ENCODE peak calls at places on chromosomes 4 and X, in eight cellular contexts. One of them, this sample, is unnamed.

GRCh38 chr4:113884655-113885054 is 94.8 kb downstream of the ARSJ start:
- DNase-seq in AG08395: no peak
- DNase-seq in AG20443: no peak
- DNase-seq in EH: no peak
- DNase-seq in GM19239: no peak
- DNase-seq in lower lobe of right lung: no peak
- DNase-seq in SW 1271: no peak
- DNase-seq in heart left ventricle: no peak
- DNase-seq in this sample: no peak

GRCh38 chr4:21835712-21836111 is 112.9 kb downstream of the KCNIP4 start:
- DNase-seq in SW 1271: no peak
- DNase-seq in EH: no peak
- DNase-seq in heart left ventricle: no peak
- DNase-seq in AG08395: no peak
- DNase-seq in GM19239: no peak
- DNase-seq in lower lobe of right lung: no peak
- DNase-seq in AG20443: no peak
- DNase-seq in this sample: no peak

GRCh38 chr4:31045724-31046318 is 325.7 kb downstream of the PCDH7 start:
- DNase-seq in EH: no peak
- DNase-seq in AG08395: no peak
- DNase-seq in AG20443: no peak
- DNase-seq in lower lobe of right lung: no peak
- DNase-seq in heart left ventricle: no peak
- DNase-seq in GM19239: no peak
- DNase-seq in SW 1271: peak
- DNase-seq in this sample: no peak

GRCh38 chr4:52248836-52249235 is 197.7 kb downstream of the SPATA18 start:
- DNase-seq in AG08395: no peak
- DNase-seq in AG20443: no peak
- DNase-seq in lower lobe of right lung: no peak
- DNase-seq in SW 1271: no peak
- DNase-seq in GM19239: no peak
- DNase-seq in heart left ventricle: no peak
- DNase-seq in EH: no peak
- DNase-seq in this sample: no peak

GRCh38 chr4:85475631-85476233 is 782 bp downstream of the ARHGAP24 start:
- DNase-seq in AG08395: no peak
- DNase-seq in EH: peak
- DNase-seq in GM19239: no peak
- DNase-seq in SW 1271: no peak
- DNase-seq in lower lobe of right lung: peak
- DNase-seq in AG20443: no peak
- DNase-seq in heart left ventricle: peak
- DNase-seq in this sample: peak

GRCh38 chr4:98745372-98745771 is 87.0 kb upstream of the TSPAN5 start:
- DNase-seq in GM19239: no peak
- DNase-seq in AG08395: no peak
- DNase-seq in SW 1271: peak
- DNase-seq in heart left ventricle: no peak
- DNase-seq in lower lobe of right lung: no peak
- DNase-seq in AG20443: peak
- DNase-seq in EH: peak
- DNase-seq in this sample: no peak

GRCh38 chr4:177308125-177308524 is 1.5 kb upstream of the NEIL3 start:
- DNase-seq in EH: peak
- DNase-seq in lower lobe of right lung: no peak
- DNase-seq in SW 1271: no peak
- DNase-seq in AG20443: peak
- DNase-seq in heart left ventricle: no peak
- DNase-seq in GM19239: no peak
- DNase-seq in AG08395: peak
- DNase-seq in this sample: no peak

GRCh38 chr4:17962171-17962570 is 59.4 kb downstream of the LCORL start:
- DNase-seq in AG20443: peak
- DNase-seq in AG08395: no peak
- DNase-seq in GM19239: no peak
- DNase-seq in SW 1271: no peak
- DNase-seq in heart left ventricle: no peak
- DNase-seq in EH: peak
- DNase-seq in lower lobe of right lung: no peak
- DNase-seq in this sample: no peak

GRCh38 chr4:67521506-67521905 is 23.8 kb downstream of the CENPC start:
- DNase-seq in GM19239: no peak
- DNase-seq in heart left ventricle: no peak
- DNase-seq in AG20443: no peak
- DNase-seq in lower lobe of right lung: no peak
- DNase-seq in EH: no peak
- DNase-seq in SW 1271: no peak
- DNase-seq in AG08395: no peak
- DNase-seq in this sample: no peak

GRCh38 chr4:81040175-81040659 is 9.7 kb downstream of the BMP3 start:
- DNase-seq in lower lobe of right lung: no peak
- DNase-seq in AG08395: peak
- DNase-seq in EH: peak
- DNase-seq in SW 1271: peak
- DNase-seq in heart left ventricle: no peak
- DNase-seq in AG20443: peak
- DNase-seq in GM19239: no peak
- DNase-seq in this sample: no peak

GRCh38 chr4:137124278-137124932 is 407.9 kb downstream of the PCDH18 start:
- DNase-seq in AG20443: peak
- DNase-seq in GM19239: no peak
- DNase-seq in AG08395: peak
- DNase-seq in EH: peak
- DNase-seq in heart left ventricle: no peak
- DNase-seq in SW 1271: peak
- DNase-seq in lower lobe of right lung: no peak
- DNase-seq in this sample: no peak

GRCh38 chr4:6560416-6561172 is 14.4 kb upstream of the MAN2B2 start:
- DNase-seq in AG20443: peak
- DNase-seq in AG08395: peak
- DNase-seq in GM19239: no peak
- DNase-seq in SW 1271: no peak
- DNase-seq in EH: peak
- DNase-seq in lower lobe of right lung: no peak
- DNase-seq in heart left ventricle: peak
- DNase-seq in this sample: no peak

GRCh38 chrX:12890467-12890866 is 16.0 kb upstream of the TLR8 start:
- DNase-seq in SW 1271: no peak
- DNase-seq in heart left ventricle: no peak
- DNase-seq in lower lobe of right lung: no peak
- DNase-seq in AG08395: no peak
- DNase-seq in GM19239: no peak
- DNase-seq in AG20443: no peak
- DNase-seq in EH: no peak
- DNase-seq in this sample: no peak

GRCh38 chr4:5784960-5785611 is 74.1 kb downstream of the EVC start:
- DNase-seq in AG08395: no peak
- DNase-seq in AG20443: no peak
- DNase-seq in EH: peak
- DNase-seq in heart left ventricle: peak
- DNase-seq in lower lobe of right lung: no peak
- DNase-seq in SW 1271: no peak
- DNase-seq in GM19239: no peak
- DNase-seq in this sample: peak

GRCh38 chr4:81747242-81747930 is 275.7 kb upstream of the RASGEF1B start:
- DNase-seq in lower lobe of right lung: no peak
- DNase-seq in EH: no peak
- DNase-seq in SW 1271: no peak
- DNase-seq in AG20443: no peak
- DNase-seq in GM19239: no peak
- DNase-seq in AG08395: no peak
- DNase-seq in heart left ventricle: no peak
- DNase-seq in this sample: no peak

GRCh38 chrX:29541038-29541437 is 674.3 kb upstream of the MAGEB2 start:
- DNase-seq in SW 1271: no peak
- DNase-seq in heart left ventricle: no peak
- DNase-seq in GM19239: no peak
- DNase-seq in lower lobe of right lung: no peak
- DNase-seq in EH: peak
- DNase-seq in AG08395: no peak
- DNase-seq in AG20443: no peak
- DNase-seq in this sample: no peak

GRCh38 chr4:40850496-40850895 is 100.7 kb downstream of the NSUN7 start:
- DNase-seq in AG08395: no peak
- DNase-seq in SW 1271: no peak
- DNase-seq in EH: no peak
- DNase-seq in heart left ventricle: no peak
- DNase-seq in lower lobe of right lung: no peak
- DNase-seq in GM19239: no peak
- DNase-seq in AG20443: no peak
- DNase-seq in this sample: no peak

GRCh38 chrX:3598046-3598605 is 115.3 kb downstream of the PRKX start:
- DNase-seq in EH: no peak
- DNase-seq in SW 1271: no peak
- DNase-seq in AG08395: no peak
- DNase-seq in lower lobe of right lung: no peak
- DNase-seq in AG20443: no peak
- DNase-seq in GM19239: no peak
- DNase-seq in heart left ventricle: no peak
- DNase-seq in this sample: no peak

GRCh38 chrX:18377802-18378201 is 23.3 kb upstream of the SCML2 start:
- DNase-seq in EH: peak
- DNase-seq in AG08395: no peak
- DNase-seq in heart left ventricle: no peak
- DNase-seq in GM19239: no peak
- DNase-seq in SW 1271: no peak
- DNase-seq in lower lobe of right lung: no peak
- DNase-seq in AG20443: peak
- DNase-seq in this sample: no peak

GRCh38 chr4:188021548-188022249 is 26.1 kb downstream of the ZFP42 start:
- DNase-seq in AG08395: no peak
- DNase-seq in heart left ventricle: no peak
- DNase-seq in EH: peak
- DNase-seq in SW 1271: no peak
- DNase-seq in lower lobe of right lung: no peak
- DNase-seq in AG20443: no peak
- DNase-seq in GM19239: no peak
- DNase-seq in this sample: no peak

GRCh38 chrX:123731258-123731986 is 1.4 kb downstream of the THOC2 start:
- DNase-seq in AG08395: peak
- DNase-seq in lower lobe of right lung: peak
- DNase-seq in SW 1271: no peak
- DNase-seq in AG20443: no peak
- DNase-seq in heart left ventricle: no peak
- DNase-seq in GM19239: no peak
- DNase-seq in EH: peak
- DNase-seq in this sample: no peak

GRCh38 chr4:99382745-99383360 is 30.3 kb upstream of the ADH1C start:
- DNase-seq in lower lobe of right lung: no peak
- DNase-seq in AG20443: no peak
- DNase-seq in GM19239: no peak
- DNase-seq in AG08395: no peak
- DNase-seq in heart left ventricle: no peak
- DNase-seq in SW 1271: no peak
- DNase-seq in EH: peak
- DNase-seq in this sample: no peak

GRCh38 chrX:15579778-15580747 is 20.7 kb downstream of the ACE2 start:
- DNase-seq in EH: no peak
- DNase-seq in lower lobe of right lung: no peak
- DNase-seq in GM19239: no peak
- DNase-seq in heart left ventricle: peak
- DNase-seq in AG20443: no peak
- DNase-seq in AG08395: no peak
- DNase-seq in SW 1271: no peak
- DNase-seq in this sample: peak

GRCh38 chr4:20829958-20830357 is 129.7 kb downstream of the PACRGL start:
- DNase-seq in lower lobe of right lung: no peak
- DNase-seq in GM19239: no peak
- DNase-seq in EH: peak
- DNase-seq in AG20443: no peak
- DNase-seq in heart left ventricle: no peak
- DNase-seq in SW 1271: no peak
- DNase-seq in AG08395: no peak
- DNase-seq in this sample: no peak

This sample was measured in left ventricle myocardium superior.